ENCODE peak calls at places on chromosomes 5 and 9, in eight cellular contexts. J, P, D, Q, N, R, S and C are unnamed samples.

GRCh38 chr5:138969323-138970013 is 94.3 kb upstream of the LRRTM2 start:
- DNase-seq in J (no peak), P (no peak), D (no peak), Q (no peak), N (no peak), R (no peak), S (no peak), C (no peak)

GRCh38 chr9:14400658-14400995 is 86.7 kb upstream of the NFIB start:
- DNase-seq in J (peak; percentile 28), P (peak; percentile 52), D (peak; percentile 68), Q (peak; percentile 19), N (no peak), R (peak; percentile 23), S (peak; percentile 72), C (no peak)

GRCh38 chr5:15499528-15500325 is at the start of gene FBXL7:
- DNase-seq in J (peak; percentile 87), P (peak; percentile 89), D (no peak), Q (peak; percentile 92), N (no peak), R (peak; percentile 85), S (peak; percentile 42), C (peak; percentile 84)

GRCh38 chr9:73154271-73154670 is 2.6 kb downstream of the ANXA1 start:
- DNase-seq in J (no peak), P (no peak), D (no peak), Q (no peak), N (no peak), R (no peak), S (no peak), C (no peak)

GRCh38 chr5:13660072-13660471 is 284.4 kb downstream of the DNAH5 start:
- DNase-seq in J (no peak), P (no peak), D (no peak), Q (no peak), N (peak; percentile 7), R (no peak), S (peak; percentile 23), C (no peak)

GRCh38 chr5:172637122-172637580 is 3.9 kb upstream of the NEURL1B start:
- DNase-seq in J (no peak), P (peak; percentile 61), D (no peak), Q (no peak), N (no peak), R (no peak), S (no peak), C (no peak)

GRCh38 chr9:19999491-20000057 is 210.7 kb upstream of the SLC24A2 start:
- DNase-seq in J (no peak), P (no peak), D (no peak), Q (no peak), N (no peak), R (no peak), S (peak; percentile 90), C (no peak)

GRCh38 chr9:120500733-120501132 is 79.2 kb downstream of the CDK5RAP2 start:
- DNase-seq in J (no peak), P (no peak), D (no peak), Q (no peak), N (no peak), R (no peak), S (no peak), C (no peak)

GRCh38 chr9:110918316-110919054 is 119.8 kb downstream of the LPAR1 start:
- DNase-seq in J (no peak), P (no peak), D (no peak), Q (no peak), N (no peak), R (no peak), S (peak; percentile 79), C (no peak)

GRCh38 chr5:68957591-68957990 is 136.2 kb upstream of the SLC30A5 start:
- DNase-seq in J (no peak), P (no peak), D (no peak), Q (no peak), N (no peak), R (no peak), S (no peak), C (no peak)

GRCh38 chr5:15693036-15693728 is 193.2 kb downstream of the FBXL7 start:
- DNase-seq in J (no peak), P (no peak), D (no peak), Q (no peak), N (no peak), R (no peak), S (no peak), C (no peak)

GRCh38 chr9:24672336-24672735 is 126.6 kb upstream of the IZUMO3 start:
- DNase-seq in J (no peak), P (no peak), D (no peak), Q (no peak), N (no peak), R (no peak), S (no peak), C (no peak)